ENCODE peak calls at places on chromosomes 5 and 9, in four cellular contexts. One of them, this sample, is unnamed. For H3K4me1, the result is how much of the 10 kb centered on the place peaks cover.

GRCh38 chr5:25570067-25570583 is 925.3 kb upstream of the CDH10 start:
- DNase-seq in CD4-positive, CD25-positive, alpha-beta regulatory T cell: no peak
- DNase-seq in MM.1S: no peak
- DNase-seq in PC-3: no peak
- DNase-seq in this sample: no peak

GRCh38 chr9:115164511-115164974 is 46.6 kb upstream of the TNC start:
- DNase-seq in CD4-positive, CD25-positive, alpha-beta regulatory T cell: no peak
- DNase-seq in MM.1S: peak
- DNase-seq in PC-3: peak
- DNase-seq in this sample: no peak

GRCh38 chr5:139141841-139142240 is 56.3 kb downstream of the SIL1 start:
- DNase-seq in CD4-positive, CD25-positive, alpha-beta regulatory T cell: no peak
- DNase-seq in MM.1S: no peak
- DNase-seq in PC-3: peak
- DNase-seq in this sample: no peak

GRCh38 chr5:180194410-180195345 is 14.3 kb downstream of the RASGEF1C start:
- DNase-seq in CD4-positive, CD25-positive, alpha-beta regulatory T cell: no peak
- DNase-seq in MM.1S: no peak
- DNase-seq in PC-3: no peak
- DNase-seq in this sample: no peak

GRCh38 chr9:130112244-130113151 is 58.8 kb downstream of the GPR107 start:
- DNase-seq in CD4-positive, CD25-positive, alpha-beta regulatory T cell: no peak
- DNase-seq in MM.1S: no peak
- DNase-seq in PC-3: no peak
- DNase-seq in this sample: no peak

GRCh38 chr9:88593537-88594185 is 58.7 kb downstream of the NXNL2 start:
- DNase-seq in CD4-positive, CD25-positive, alpha-beta regulatory T cell: no peak
- DNase-seq in MM.1S: peak
- DNase-seq in PC-3: peak
- DNase-seq in this sample: no peak

GRCh38 chr5:90424245-90424644 is 14.7 kb upstream of the CETN3 start:
- DNase-seq in CD4-positive, CD25-positive, alpha-beta regulatory T cell: no peak
- DNase-seq in MM.1S: peak
- DNase-seq in PC-3: no peak
- DNase-seq in this sample: no peak

GRCh38 chr5:932628-933250 is 40.1 kb downstream of the TRIP13 start:
- DNase-seq in CD4-positive, CD25-positive, alpha-beta regulatory T cell: no peak
- DNase-seq in MM.1S: no peak
- DNase-seq in PC-3: peak
- DNase-seq in this sample: no peak

GRCh38 chr9:22682536-22683392 is 236.1 kb downstream of the DMRTA1 start:
- DNase-seq in CD4-positive, CD25-positive, alpha-beta regulatory T cell: no peak
- DNase-seq in MM.1S: peak
- DNase-seq in PC-3: peak
- DNase-seq in this sample: no peak

GRCh38 chr5:152547202-152547601 is 142.1 kb upstream of the NMUR2 start:
- DNase-seq in CD4-positive, CD25-positive, alpha-beta regulatory T cell: no peak
- DNase-seq in MM.1S: no peak
- DNase-seq in PC-3: no peak
- DNase-seq in this sample: no peak

GRCh38 chr9:8071445-8071798 is 271.8 kb upstream of the DMAC1 start:
- DNase-seq in CD4-positive, CD25-positive, alpha-beta regulatory T cell: no peak
- DNase-seq in MM.1S: no peak
- DNase-seq in PC-3: no peak
- DNase-seq in this sample: no peak

GRCh38 chr9:37034320-37034937 is 361 bp upstream of the PAX5 start:
- DNase-seq in CD4-positive, CD25-positive, alpha-beta regulatory T cell: no peak
- DNase-seq in MM.1S: peak
- DNase-seq in PC-3: peak
- DNase-seq in this sample: no peak

GRCh38 chr5:7050986-7051385 is 337.8 kb downstream of the TENT4A start:
- DNase-seq in CD4-positive, CD25-positive, alpha-beta regulatory T cell: no peak
- DNase-seq in MM.1S: no peak
- DNase-seq in PC-3: no peak
- DNase-seq in this sample: no peak

GRCh38 chr9:89052470-89053097 is 61.3 kb downstream of the S1PR3 start:
- DNase-seq in CD4-positive, CD25-positive, alpha-beta regulatory T cell: no peak
- DNase-seq in MM.1S: no peak
- DNase-seq in PC-3: no peak
- DNase-seq in this sample: no peak

GRCh38 chr5:120919017-120919416 is 454.9 kb downstream of the PRR16 start:
- DNase-seq in CD4-positive, CD25-positive, alpha-beta regulatory T cell: no peak
- DNase-seq in MM.1S: no peak
- DNase-seq in PC-3: no peak
- DNase-seq in this sample: no peak

GRCh38 chr5:151214614-151215545 is 9.0 kb downstream of the CCDC69 start:
- DNase-seq in CD4-positive, CD25-positive, alpha-beta regulatory T cell: peak
- DNase-seq in MM.1S: peak
- DNase-seq in PC-3: no peak
- DNase-seq in this sample: no peak

GRCh38 chr9:94568972-94569712 is 14.3 kb downstream of the PCAT7 start:
- DNase-seq in CD4-positive, CD25-positive, alpha-beta regulatory T cell: no peak
- DNase-seq in MM.1S: no peak
- DNase-seq in PC-3: no peak
- DNase-seq in this sample: no peak

GRCh38 chr9:34158362-34158869 is 20.4 kb upstream of the UBAP1 start:
- DNase-seq in CD4-positive, CD25-positive, alpha-beta regulatory T cell: no peak
- DNase-seq in MM.1S: no peak
- DNase-seq in PC-3: peak
- DNase-seq in this sample: no peak

GRCh38 chr5:119360905-119361605 is 5.2 kb downstream of the TNFAIP8 start:
- DNase-seq in CD4-positive, CD25-positive, alpha-beta regulatory T cell: no peak
- DNase-seq in MM.1S: no peak
- DNase-seq in PC-3: peak
- DNase-seq in this sample: no peak

GRCh38 chr9:89177021-89177400 is 1.6 kb downstream of the SHC3 start:
- DNase-seq in CD4-positive, CD25-positive, alpha-beta regulatory T cell: no peak
- DNase-seq in MM.1S: no peak
- DNase-seq in PC-3: no peak
- DNase-seq in this sample: no peak

GRCh38 chr5:1507457-1507856 is 16.3 kb downstream of the LPCAT1 start:
- DNase-seq in CD4-positive, CD25-positive, alpha-beta regulatory T cell: no peak
- DNase-seq in MM.1S: no peak
- DNase-seq in PC-3: no peak
- DNase-seq in this sample: no peak

GRCh38 chr5:16791036-16791705 is 144.9 kb downstream of the MYO10 start:
- DNase-seq in CD4-positive, CD25-positive, alpha-beta regulatory T cell: no peak
- DNase-seq in MM.1S: peak
- DNase-seq in PC-3: peak
- DNase-seq in this sample: no peak

GRCh38 chr5:133196441-133197085 is 144.8 kb downstream of the HSPA4 start:
- DNase-seq in CD4-positive, CD25-positive, alpha-beta regulatory T cell: no peak
- DNase-seq in MM.1S: no peak
- DNase-seq in PC-3: no peak
- DNase-seq in this sample: no peak

GRCh38 chr5:45017568-45017967 is 208.8 kb downstream of the MRPS30 start:
- DNase-seq in CD4-positive, CD25-positive, alpha-beta regulatory T cell: no peak
- DNase-seq in MM.1S: no peak
- DNase-seq in PC-3: peak
- DNase-seq in this sample: no peak

GRCh38 chr5:92778261-92778660 is 802.8 kb downstream of the NR2F1-AS1 start:
- DNase-seq in CD4-positive, CD25-positive, alpha-beta regulatory T cell: no peak
- DNase-seq in MM.1S: no peak
- DNase-seq in PC-3: no peak
- DNase-seq in this sample: no peak

GRCh38 chr5:62937661-62938558 is 359.3 kb downstream of the LRRC70 start:
- DNase-seq in CD4-positive, CD25-positive, alpha-beta regulatory T cell: no peak
- DNase-seq in MM.1S: no peak
- DNase-seq in PC-3: peak
- DNase-seq in this sample: no peak

GRCh38 chr5:147036691-147037245 is 158.2 kb upstream of the PPP2R2B start:
- DNase-seq in CD4-positive, CD25-positive, alpha-beta regulatory T cell: no peak
- DNase-seq in MM.1S: no peak
- DNase-seq in PC-3: no peak
- DNase-seq in this sample: no peak

GRCh38 chr5:163649522-163649921 is 144.1 kb downstream of the MAT2B start:
- DNase-seq in CD4-positive, CD25-positive, alpha-beta regulatory T cell: no peak
- DNase-seq in MM.1S: no peak
- DNase-seq in PC-3: no peak
- DNase-seq in this sample: no peak

GRCh38 chr9:98255064-98255577 is 328 bp downstream of the TBC1D2 start:
- DNase-seq in CD4-positive, CD25-positive, alpha-beta regulatory T cell: no peak
- DNase-seq in MM.1S: no peak
- DNase-seq in PC-3: peak
- DNase-seq in this sample: peak

GRCh38 chr9:95494022-95494415 is 22.8 kb downstream of the PTCH1 start:
- DNase-seq in CD4-positive, CD25-positive, alpha-beta regulatory T cell: no peak
- DNase-seq in MM.1S: peak
- DNase-seq in PC-3: peak
- DNase-seq in this sample: no peak

GRCh38 chr5:145499483-145499882 is 335.7 kb downstream of the PRELID2 start:
- DNase-seq in CD4-positive, CD25-positive, alpha-beta regulatory T cell: no peak
- DNase-seq in MM.1S: no peak
- DNase-seq in PC-3: no peak
- DNase-seq in this sample: no peak

GRCh38 chr5:9405196-9405754 is 140.6 kb downstream of the SEMA5A start:
- DNase-seq in CD4-positive, CD25-positive, alpha-beta regulatory T cell: no peak
- DNase-seq in MM.1S: no peak
- DNase-seq in PC-3: no peak
- DNase-seq in this sample: no peak

DNA sequence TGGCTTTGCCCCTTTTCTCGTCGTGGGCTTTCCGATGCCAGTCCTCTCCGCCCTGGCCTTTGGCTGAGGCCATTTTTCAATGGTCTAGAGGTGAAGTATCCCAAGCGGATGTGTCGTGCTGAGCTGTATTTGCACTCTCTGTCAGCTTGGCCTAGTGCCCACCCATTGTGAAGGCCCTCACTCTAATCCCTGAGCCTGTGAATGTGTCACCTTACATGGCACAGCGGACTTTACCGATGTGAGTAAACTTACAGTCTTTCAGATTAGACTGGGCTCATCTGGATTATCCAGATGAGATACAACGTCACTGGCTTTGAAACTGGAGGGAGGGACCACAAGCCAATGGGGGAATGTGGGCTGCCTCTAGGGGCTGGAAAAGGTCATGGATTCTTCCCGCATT is 138.8 kb upstream of the GAS1 start:
- DNase-seq in CD4-positive, CD25-positive, alpha-beta regulatory T cell: no peak
- DNase-seq in MM.1S: no peak
- DNase-seq in PC-3: no peak
- DNase-seq in this sample: no peak
- H3K4me1 ChIP-seq in CD4-positive, CD25-positive, alpha-beta regulatory T cell: under half
- H3K4me1 ChIP-seq in MM.1S: under half
- H3K4me1 ChIP-seq in PC-3: under half
- H3K4me1 ChIP-seq in this sample: under half

GRCh38 chr9:33108472-33108871 is 32.0 kb upstream of the SMU1 start:
- DNase-seq in CD4-positive, CD25-positive, alpha-beta regulatory T cell: no peak
- DNase-seq in MM.1S: no peak
- DNase-seq in PC-3: no peak
- DNase-seq in this sample: no peak

GRCh38 chr9:33111621-33112020 is 35.1 kb upstream of the SMU1 start:
- DNase-seq in CD4-positive, CD25-positive, alpha-beta regulatory T cell: no peak
- DNase-seq in MM.1S: no peak
- DNase-seq in PC-3: no peak
- DNase-seq in this sample: no peak

GRCh38 chr9:33109097-33109496 is 32.6 kb upstream of the SMU1 start:
- DNase-seq in CD4-positive, CD25-positive, alpha-beta regulatory T cell: no peak
- DNase-seq in MM.1S: no peak
- DNase-seq in PC-3: no peak
- DNase-seq in this sample: no peak

GRCh38 chr9:33110686-33111085 is 34.2 kb upstream of the SMU1 start:
- DNase-seq in CD4-positive, CD25-positive, alpha-beta regulatory T cell: no peak
- DNase-seq in MM.1S: no peak
- DNase-seq in PC-3: no peak
- DNase-seq in this sample: no peak

GRCh38 chr9:33109850-33110595 is 33.5 kb upstream of the SMU1 start:
- DNase-seq in CD4-positive, CD25-positive, alpha-beta regulatory T cell: no peak
- DNase-seq in MM.1S: no peak
- DNase-seq in PC-3: no peak
- DNase-seq in this sample: no peak
- H3K4me1 ChIP-seq in CD4-positive, CD25-positive, alpha-beta regulatory T cell: under half
- H3K4me1 ChIP-seq in MM.1S: under half
- H3K4me1 ChIP-seq in PC-3: under half
- H3K4me1 ChIP-seq in this sample: under half

DNA sequence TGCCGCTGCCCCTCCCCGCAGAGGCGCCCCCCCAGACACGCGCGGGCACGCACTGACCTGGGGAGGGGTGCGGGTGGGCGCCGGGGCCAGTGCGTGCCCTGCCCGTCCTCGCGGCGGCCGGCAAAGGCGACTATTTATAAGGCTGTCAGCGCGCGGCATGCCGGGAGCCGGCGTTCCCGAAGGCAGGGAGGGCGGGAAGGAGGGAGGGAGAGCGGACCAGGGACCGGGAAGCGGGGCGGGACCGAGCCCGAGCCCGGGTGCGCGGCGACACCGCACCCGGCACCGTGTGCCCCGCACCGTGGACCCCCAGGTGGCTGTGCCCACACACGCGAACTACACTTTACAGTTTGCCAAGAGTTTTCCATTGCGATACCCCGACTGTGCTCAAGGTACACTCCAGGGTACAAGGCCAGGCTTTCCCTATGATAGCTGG is at the start of gene AK1:
- DNase-seq in CD4-positive, CD25-positive, alpha-beta regulatory T cell: no peak
- DNase-seq in MM.1S: no peak
- DNase-seq in PC-3: peak
- DNase-seq in this sample: no peak
- H3K4me1 ChIP-seq in CD4-positive, CD25-positive, alpha-beta regulatory T cell: under half
- H3K4me1 ChIP-seq in MM.1S: under half
- H3K4me1 ChIP-seq in PC-3: under half
- H3K4me1 ChIP-seq in this sample: under half

GRCh38 chr5:2753452-2754409 is 2.3 kb upstream of the IRX2 start:
- DNase-seq in CD4-positive, CD25-positive, alpha-beta regulatory T cell: no peak
- DNase-seq in MM.1S: no peak
- DNase-seq in PC-3: no peak
- DNase-seq in this sample: no peak
- H3K4me1 ChIP-seq in CD4-positive, CD25-positive, alpha-beta regulatory T cell: under half
- H3K4me1 ChIP-seq in MM.1S: under half
- H3K4me1 ChIP-seq in PC-3: under half
- H3K4me1 ChIP-seq in this sample: under half